ENCODE peak calls at places on chromosomes 13 and 19, in ten cellular contexts. One of them, this sample, is unnamed.

GRCh38 chr19:46493236-46494114 is 2.2 kb downstream of the PNMA8B start:
- DNase-seq in activated naive CD8-positive, alpha-beta T cell treated with anti-CD3 and anti-CD28 coated beads, Interleukin-2, amount 50 U/mL, for 24 hours: no peak
- DNase-seq in GM12865: no peak
- DNase-seq in neural crest cell: no peak
- DNase-seq in NCI-H2029 treated with DMSO at 0.1 percent for 48 hours: no peak
- DNase-seq in GM03348: peak
- DNase-seq in Right ventricle myocardium superior: peak
- DNase-seq in cardiac muscle cell: no peak
- DNase-seq in amniotic epithelial cell: no peak
- DNase-seq in AG08395: no peak
- DNase-seq in this sample: no peak

GRCh38 chr19:42010245-42011126 is 16.5 kb upstream of the ATP1A3 start:
- DNase-seq in NCI-H2029 treated with DMSO at 0.1 percent for 48 hours: no peak
- DNase-seq in GM03348: peak
- DNase-seq in GM12865: no peak
- DNase-seq in activated naive CD8-positive, alpha-beta T cell treated with anti-CD3 and anti-CD28 coated beads, Interleukin-2, amount 50 U/mL, for 24 hours: no peak
- DNase-seq in neural crest cell: no peak
- DNase-seq in amniotic epithelial cell: peak
- DNase-seq in AG08395: no peak
- DNase-seq in cardiac muscle cell: no peak
- DNase-seq in Right ventricle myocardium superior: no peak
- DNase-seq in this sample: no peak

GRCh38 chr19:16042533-16043085 is 33.7 kb upstream of the TPM4 start:
- DNase-seq in neural crest cell: no peak
- DNase-seq in cardiac muscle cell: no peak
- DNase-seq in amniotic epithelial cell: no peak
- DNase-seq in GM03348: no peak
- DNase-seq in Right ventricle myocardium superior: no peak
- DNase-seq in AG08395: no peak
- DNase-seq in NCI-H2029 treated with DMSO at 0.1 percent for 48 hours: no peak
- DNase-seq in activated naive CD8-positive, alpha-beta T cell treated with anti-CD3 and anti-CD28 coated beads, Interleukin-2, amount 50 U/mL, for 24 hours: no peak
- DNase-seq in GM12865: no peak
- DNase-seq in this sample: no peak

GRCh38 chr19:40191836-40192646 is 815 bp downstream of the MAP3K10 start:
- DNase-seq in neural crest cell: peak
- DNase-seq in activated naive CD8-positive, alpha-beta T cell treated with anti-CD3 and anti-CD28 coated beads, Interleukin-2, amount 50 U/mL, for 24 hours: peak
- DNase-seq in GM12865: peak
- DNase-seq in NCI-H2029 treated with DMSO at 0.1 percent for 48 hours: no peak
- DNase-seq in Right ventricle myocardium superior: peak
- DNase-seq in cardiac muscle cell: peak
- DNase-seq in GM03348: peak
- DNase-seq in amniotic epithelial cell: no peak
- DNase-seq in AG08395: peak
- DNase-seq in this sample: no peak

GRCh38 chr19:49954933-49955332 is 6.0 kb downstream of the SIGLEC11 start:
- DNase-seq in neural crest cell: no peak
- DNase-seq in amniotic epithelial cell: peak
- DNase-seq in GM12865: no peak
- DNase-seq in GM03348: no peak
- DNase-seq in activated naive CD8-positive, alpha-beta T cell treated with anti-CD3 and anti-CD28 coated beads, Interleukin-2, amount 50 U/mL, for 24 hours: no peak
- DNase-seq in NCI-H2029 treated with DMSO at 0.1 percent for 48 hours: no peak
- DNase-seq in AG08395: no peak
- DNase-seq in cardiac muscle cell: no peak
- DNase-seq in Right ventricle myocardium superior: no peak
- DNase-seq in this sample: peak

GRCh38 chr19:19539738-19540703 is 2.0 kb downstream of the CILP2 start:
- DNase-seq in Right ventricle myocardium superior: peak
- DNase-seq in GM12865: peak
- DNase-seq in NCI-H2029 treated with DMSO at 0.1 percent for 48 hours: no peak
- DNase-seq in activated naive CD8-positive, alpha-beta T cell treated with anti-CD3 and anti-CD28 coated beads, Interleukin-2, amount 50 U/mL, for 24 hours: peak
- DNase-seq in neural crest cell: no peak
- DNase-seq in AG08395: peak
- DNase-seq in amniotic epithelial cell: peak
- DNase-seq in GM03348: peak
- DNase-seq in cardiac muscle cell: no peak
- DNase-seq in this sample: peak

GRCh38 chr19:51002542-51003311 is 1.3 kb upstream of the KLK8 start:
- DNase-seq in amniotic epithelial cell: no peak
- DNase-seq in GM12865: peak
- DNase-seq in GM03348: no peak
- DNase-seq in activated naive CD8-positive, alpha-beta T cell treated with anti-CD3 and anti-CD28 coated beads, Interleukin-2, amount 50 U/mL, for 24 hours: peak
- DNase-seq in Right ventricle myocardium superior: no peak
- DNase-seq in cardiac muscle cell: peak
- DNase-seq in neural crest cell: no peak
- DNase-seq in AG08395: no peak
- DNase-seq in NCI-H2029 treated with DMSO at 0.1 percent for 48 hours: no peak
- DNase-seq in this sample: peak

GRCh38 chr19:3665681-3666544 is 34.4 kb downstream of the PIP5K1C start:
- DNase-seq in NCI-H2029 treated with DMSO at 0.1 percent for 48 hours: no peak
- DNase-seq in amniotic epithelial cell: no peak
- DNase-seq in AG08395: peak
- DNase-seq in neural crest cell: peak
- DNase-seq in activated naive CD8-positive, alpha-beta T cell treated with anti-CD3 and anti-CD28 coated beads, Interleukin-2, amount 50 U/mL, for 24 hours: peak
- DNase-seq in cardiac muscle cell: peak
- DNase-seq in Right ventricle myocardium superior: peak
- DNase-seq in GM03348: peak
- DNase-seq in GM12865: peak
- DNase-seq in this sample: no peak

GRCh38 chr13:66344770-66345367 is 885.3 kb downstream of the PCDH9 start:
- DNase-seq in GM03348: no peak
- DNase-seq in cardiac muscle cell: no peak
- DNase-seq in amniotic epithelial cell: no peak
- DNase-seq in NCI-H2029 treated with DMSO at 0.1 percent for 48 hours: no peak
- DNase-seq in AG08395: no peak
- DNase-seq in activated naive CD8-positive, alpha-beta T cell treated with anti-CD3 and anti-CD28 coated beads, Interleukin-2, amount 50 U/mL, for 24 hours: no peak
- DNase-seq in GM12865: no peak
- DNase-seq in neural crest cell: no peak
- DNase-seq in Right ventricle myocardium superior: no peak
- DNase-seq in this sample: peak